ENCODE peak calls at places on chromosomes 1 and 21, in four cellular contexts. Y is fibroblast of lung, J is GM23338, A is neural progenitor cell. U is an unnamed sample.

GRCh38 chr1:18618546-18619466 is 11.8 kb upstream of the PAX7 start:
- DNase-seq in Y (peak; percentile 47), J (no peak), A (peak; percentile 59), U (no peak)

GRCh38 chr21:17900281-17900989 is 81.3 kb upstream of the C21orf91 start:
- DNase-seq in Y (no peak), J (peak; percentile 30), A (peak; percentile 26), U (no peak)

GRCh38 chr1:11653101-11653601 is 1.1 kb downstream of the FBXO2 start:
- DNase-seq in Y (peak; percentile 66), J (peak; percentile 69), A (peak; percentile 18), U (no peak)

GRCh38 chr1:226658538-226659125 is 80.5 kb downstream of the ITPKB start:
- DNase-seq in Y (no peak), J (no peak), A (no peak), U (no peak)

GRCh38 chr21:28885853-28886177 is 106.9 kb downstream of the LTN1 start:
- DNase-seq in Y (no peak), J (no peak), A (no peak), U (no peak)

GRCh38 chr1:159428536-159428935 is 3.5 kb upstream of the OR10J4 start:
- DNase-seq in Y (peak; percentile 2), J (no peak), A (no peak), U (no peak)

GRCh38 chr1:246577720-246578106 is 11.5 kb downstream of the CNST start:
- DNase-seq in Y (peak; percentile 45), J (no peak), A (no peak), U (no peak)

GRCh38 chr1:1308756-1309524 is 543 bp downstream of the PUSL1 start:
- DNase-seq in Y (no peak), J (peak; percentile 63), A (peak; percentile 42), U (peak; percentile 47)

GRCh38 chr1:188715566-188715965 is 1762.1 kb downstream of the BRINP3 start:
- DNase-seq in Y (no peak), J (peak; percentile 54), A (peak; percentile 39), U (no peak)

DNA sequence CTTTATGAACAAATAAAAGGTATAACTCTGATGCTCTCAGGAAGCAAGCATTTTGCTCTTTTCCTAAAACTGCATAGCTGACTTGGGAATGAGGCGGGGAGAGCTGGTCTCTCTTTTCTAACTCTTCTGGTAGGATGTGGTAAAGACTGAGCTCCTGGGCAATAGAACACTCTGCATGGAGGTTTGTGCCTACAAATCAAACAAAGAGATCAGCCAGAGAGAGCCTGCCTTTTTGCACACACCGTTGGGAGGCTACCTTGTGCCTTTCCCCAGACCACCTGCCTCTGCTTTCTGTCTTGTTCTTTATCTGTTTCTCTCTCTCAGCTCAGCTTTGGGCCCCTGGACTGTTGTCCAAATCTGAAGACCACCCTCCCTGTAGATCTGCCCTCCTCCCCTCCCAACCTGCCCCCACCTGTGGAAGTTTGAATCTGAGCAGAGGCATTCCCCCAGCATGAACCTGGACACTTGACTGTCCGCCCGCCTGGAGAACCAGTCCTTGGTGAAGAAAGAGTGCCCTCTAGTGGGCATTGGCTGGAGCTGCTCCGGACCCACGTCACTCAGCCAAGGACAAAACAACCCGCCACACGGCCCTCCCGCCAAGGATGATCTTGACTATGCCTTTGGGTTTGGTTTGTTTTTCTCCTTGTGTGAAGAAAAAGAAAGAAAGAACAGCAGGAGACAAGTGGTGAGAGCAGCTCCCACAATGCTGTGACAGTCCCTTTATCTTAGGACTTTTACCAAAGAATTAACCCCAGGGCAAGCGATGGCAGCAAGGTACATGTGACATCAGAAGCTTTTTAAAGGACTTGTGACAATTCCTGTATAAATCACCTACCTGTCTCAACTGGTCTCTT is 228.2 kb downstream of the PBX1 start:
- DNase-seq in Y (peak; percentile 62), J (peak; percentile 94), A (peak; percentile 93), U (peak; percentile 70)
- H3K27ac ChIP-seq in Y (no peak overlapping the region), J (peak overlapping the region; percentile 37), A (no peak overlapping the region), U (no peak overlapping the region)

DNA sequence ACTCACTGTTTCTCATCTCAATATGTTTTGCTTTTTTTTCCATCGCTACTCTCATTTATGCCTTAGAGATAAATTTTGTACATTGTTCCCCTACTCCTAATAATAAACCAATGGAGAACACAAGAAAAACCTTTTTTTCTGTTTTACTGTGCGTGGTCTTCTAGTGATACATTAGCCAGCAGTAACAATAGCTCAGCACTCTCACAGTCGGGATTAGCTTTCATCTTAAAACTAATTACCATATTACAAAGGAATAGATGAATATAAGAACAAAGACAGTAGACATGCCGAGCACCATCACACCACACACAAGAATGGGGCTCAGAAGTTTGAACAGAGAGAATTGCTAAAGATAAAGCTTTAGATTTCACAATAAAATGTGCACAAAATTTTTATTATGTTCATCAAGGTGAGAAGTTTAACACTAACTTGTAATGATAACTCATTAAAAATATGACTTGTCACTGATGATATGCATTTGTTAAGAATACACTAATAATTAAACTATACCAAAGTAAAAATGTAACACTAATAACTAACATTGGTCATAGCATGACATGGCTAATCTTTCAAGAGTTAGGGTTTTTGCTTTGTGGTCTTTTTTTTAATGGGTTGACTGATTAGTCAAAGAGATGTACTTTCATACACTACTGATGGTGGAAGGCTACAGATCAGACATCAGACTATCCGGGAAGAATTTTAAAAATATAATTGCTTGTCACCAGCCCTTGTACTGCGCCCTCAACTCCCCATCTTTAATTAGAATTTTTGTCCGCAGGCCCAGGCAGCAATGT is 61.8 kb downstream of the EXTL2 start:
- DNase-seq in Y (no peak), J (no peak), A (peak; percentile 62), U (no peak)
- H2AFZ ChIP-seq in Y (no peak overlapping the region), J (no peak overlapping the region), A (peak overlapping the region; percentile 85), U (no peak overlapping the region)

DNA sequence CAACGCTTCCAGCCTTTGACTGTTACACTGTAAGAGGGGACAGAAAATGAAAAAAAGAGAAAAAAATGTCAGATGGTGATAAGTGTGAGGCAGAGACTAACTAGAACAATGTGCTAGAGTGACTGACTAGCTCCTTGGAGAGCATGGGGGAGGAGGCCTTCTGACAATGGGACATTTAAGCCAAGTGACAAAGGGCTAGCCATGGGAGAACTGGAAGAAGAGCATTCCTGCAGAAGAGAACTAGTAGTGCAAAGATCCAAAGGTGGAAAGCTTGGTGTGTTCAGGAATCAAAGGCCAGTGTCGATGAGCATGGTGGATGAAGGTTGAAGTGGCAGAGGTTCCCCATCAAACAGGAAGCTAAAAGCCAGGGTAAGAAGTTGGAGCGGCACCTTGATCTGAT is 25.8 kb downstream of the STYXL2 start:
- DNase-seq in Y (no peak), J (no peak), A (no peak), U (no peak)
- H3K27ac ChIP-seq in Y (no peak overlapping the region), J (no peak overlapping the region), A (no peak overlapping the region), U (no peak overlapping the region)

GRCh38 chr1:45412899-45413298 is 72.7 kb upstream of the MUTYH start:
- DNase-seq in Y (no peak), J (no peak), A (no peak), U (peak; percentile 42)

GRCh38 chr1:45407888-45408287 is 67.6 kb upstream of the MUTYH start:
- DNase-seq in Y (no peak), J (no peak), A (no peak), U (no peak)

GRCh38 chr1:45411510-45411899 is 71.3 kb upstream of the MUTYH start:
- DNase-seq in Y (no peak), J (peak; percentile 34), A (peak; percentile 2), U (no peak)

GRCh38 chr1:45409243-45409642 is 69.0 kb upstream of the MUTYH start:
- DNase-seq in Y (no peak), J (no peak), A (no peak), U (no peak)

DNA sequence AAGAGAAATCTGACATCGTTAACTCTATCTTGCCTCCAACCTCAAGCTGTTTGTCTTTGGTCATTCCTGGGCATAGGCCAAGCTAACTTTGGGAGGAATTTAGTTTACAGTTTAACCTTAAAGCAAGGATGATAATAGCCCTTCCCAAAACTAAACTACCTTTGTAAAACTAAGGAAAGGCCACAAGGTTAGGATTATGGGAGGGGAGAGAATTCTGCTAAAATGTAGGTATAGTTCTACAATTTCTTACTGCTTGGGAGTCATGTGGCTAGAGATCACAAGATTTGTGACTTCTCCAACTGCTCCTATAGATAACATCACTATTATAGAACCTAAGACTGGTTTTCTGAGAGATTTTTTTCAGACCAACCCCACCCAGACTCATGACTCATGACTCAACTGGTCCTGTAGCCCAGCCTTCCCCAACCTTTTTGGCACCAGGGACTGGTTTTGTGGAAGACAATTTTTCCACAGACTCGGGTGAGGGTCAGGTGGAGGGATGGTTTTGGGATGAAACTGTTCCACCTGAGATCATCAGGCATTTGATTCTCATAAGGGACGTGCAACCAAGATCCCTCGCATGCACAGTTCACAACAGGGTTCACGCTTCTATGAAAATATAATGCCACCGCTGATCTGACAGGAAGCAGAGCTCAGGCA is 70.7 kb upstream of the MUTYH start:
- DNase-seq in Y (peak; percentile 31), J (no peak), A (no peak), U (no peak)
- H2AFZ ChIP-seq in Y (no peak overlapping the region), J (no peak overlapping the region), A (no peak overlapping the region), U (no peak overlapping the region)

GRCh38 chr1:31586376-31587327 is 10.3 kb downstream of the TINAGL1 start:
- DNase-seq in Y (no peak), J (peak; percentile 61), A (no peak), U (no peak)
- H3K27ac ChIP-seq in Y (no peak overlapping the region), J (no peak overlapping the region), A (no peak overlapping the region), U (no peak overlapping the region)

DNA sequence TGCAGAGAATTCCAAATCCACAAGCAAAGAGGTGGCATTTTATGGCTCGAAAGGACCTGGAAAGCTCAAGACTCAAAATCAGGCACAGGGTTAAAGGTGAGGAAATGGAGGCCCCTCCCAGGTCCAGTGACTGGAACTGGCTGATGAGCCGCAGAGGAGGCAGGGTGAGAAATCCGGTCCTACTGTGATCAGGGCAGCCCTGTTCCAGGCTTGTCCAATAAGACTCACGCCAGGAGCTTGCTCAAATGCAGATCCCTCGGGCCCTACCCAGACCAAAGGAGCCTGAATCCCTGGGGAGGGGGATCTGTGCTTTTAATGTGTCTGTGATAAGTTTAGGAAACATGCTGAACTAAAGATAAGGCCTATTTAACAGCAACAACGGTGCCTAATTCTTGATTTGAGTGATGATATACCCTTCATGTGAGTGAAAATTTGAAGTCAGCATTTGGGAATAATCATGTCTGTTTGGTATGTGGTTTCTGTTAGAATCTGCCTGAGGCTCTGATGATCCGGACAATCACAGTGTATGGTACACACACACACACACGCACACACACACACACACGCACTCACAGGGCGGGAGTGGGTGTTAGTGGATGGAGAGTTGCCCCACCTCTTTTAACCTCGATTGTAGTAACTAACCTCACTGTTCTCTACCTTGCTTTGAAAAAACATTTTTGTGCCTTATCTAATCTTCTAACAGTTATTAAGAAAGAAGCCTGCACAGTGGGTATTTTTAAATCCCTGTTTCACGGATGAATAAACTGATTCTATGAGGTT is 54.1 kb upstream of the LYST start:
- DNase-seq in Y (peak; percentile 54), J (no peak), A (no peak), U (no peak)
- H2AFZ ChIP-seq in Y (no peak overlapping the region), J (peak overlapping the region; percentile 9), A (no peak overlapping the region), U (no peak overlapping the region)

U was measured in OCI-LY7.